ENCODE peak calls at places on chromosomes 2 and 18, in ten cellular contexts. Y, X, O, N, L, D, T, S, G and I are unnamed samples.

GRCh38 chr2:130365075-130365474 is 9.2 kb downstream of the PTPN18 start:
- DNase-seq in G (no peak), S (no peak), T (no peak), X (no peak), O (no peak), L (no peak), Y (no peak), D (no peak), N (no peak), I (no peak)

GRCh38 chr18:78859686-78860085 is 119.9 kb upstream of the SALL3 start:
- DNase-seq in Y (no peak), O (no peak), D (no peak), N (no peak), X (no peak), G (no peak), L (no peak), S (no peak), T (no peak), I (no peak)

GRCh38 chr2:54429055-54429454 is 27.1 kb upstream of the SPTBN1 start:
- DNase-seq in S (no peak), T (no peak), N (no peak), D (no peak), L (no peak), Y (no peak), X (no peak), O (no peak), G (no peak), I (no peak)

GRCh38 chr18:55321268-55322175 is 266.5 kb downstream of the TCF4 start:
- DNase-seq in O (peak), L (peak), D (peak), X (peak), T (peak), S (peak), G (peak), N (peak), Y (peak), I (peak)

GRCh38 chr18:31942301-31942998 is 478 bp downstream of the TRAPPC8 start:
- DNase-seq in T (peak), D (no peak), Y (peak), X (peak), G (no peak), O (peak), L (no peak), N (peak), S (peak), I (no peak)

GRCh38 chr2:124339709-124340108 is 314.6 kb downstream of the CNTNAP5 start:
- DNase-seq in T (no peak), G (no peak), X (no peak), N (no peak), S (no peak), D (no peak), O (no peak), L (no peak), Y (no peak), I (no peak)

GRCh38 chr2:62884514-62884913 is 166.1 kb upstream of the OTX1 start:
- DNase-seq in D (no peak), T (no peak), O (no peak), S (no peak), L (no peak), G (no peak), N (no peak), Y (no peak), X (no peak), I (no peak)

GRCh38 chr2:234254783-234255521 is 204.4 kb downstream of the SPP2 start:
- DNase-seq in S (no peak), Y (no peak), T (no peak), X (no peak), N (no peak), G (no peak), L (peak), D (no peak), O (peak), I (no peak)

GRCh38 chr18:987325-988186 is 82.9 kb downstream of the ADCYAP1 start:
- DNase-seq in T (no peak), S (no peak), L (peak), O (peak), Y (no peak), X (no peak), G (no peak), N (no peak), D (no peak), I (no peak)

GRCh38 chr2:241019441-241020139 is 21.2 kb downstream of the SNED1 start:
- DNase-seq in G (no peak), D (no peak), N (no peak), O (no peak), X (no peak), S (no peak), L (no peak), T (no peak), Y (no peak), I (no peak)

GRCh38 chr2:7089898-7090510 is 172.8 kb downstream of the RNF144A start:
- DNase-seq in O (no peak), D (no peak), N (no peak), T (no peak), X (no peak), Y (no peak), S (no peak), G (no peak), L (no peak), I (no peak)

GRCh38 chr2:150100834-150101233 is 386.6 kb downstream of the RND3 start:
- DNase-seq in S (no peak), Y (no peak), T (no peak), G (no peak), D (no peak), O (no peak), X (no peak), N (no peak), L (no peak), I (no peak)

GRCh38 chr18:45664824-45665763 is 49.8 kb downstream of the SLC14A2 start:
- DNase-seq in N (peak), X (peak), D (peak), T (peak), O (peak), G (peak), Y (peak), S (peak), L (peak), I (peak)

GRCh38 chr2:62410015-62410453 is 96.0 kb downstream of the TMEM17 start:
- DNase-seq in L (no peak), X (no peak), T (peak), G (no peak), N (no peak), Y (no peak), D (peak), S (peak), O (no peak), I (no peak)

GRCh38 chr18:2872095-2872494 is 25.3 kb downstream of the EMILIN2 start:
- DNase-seq in T (no peak), O (no peak), Y (no peak), N (no peak), S (no peak), X (no peak), D (no peak), L (no peak), G (no peak), I (no peak)

GRCh38 chr2:69026026-69026425 is 13.0 kb downstream of the ANTXR1 start:
- DNase-seq in Y (peak), G (no peak), T (peak), N (no peak), X (no peak), D (no peak), L (peak), S (peak), O (peak), I (no peak)

GRCh38 chr2:102489646-102490045 is 16.6 kb downstream of the SLC9A4 start:
- DNase-seq in N (no peak), Y (no peak), T (no peak), O (no peak), X (no peak), G (no peak), L (peak), S (peak), D (no peak), I (no peak)

GRCh38 chr2:189633392-189633811 is 27.9 kb upstream of the ASNSD1 start:
- DNase-seq in G (no peak), N (no peak), D (no peak), T (no peak), X (no peak), Y (peak), L (peak), O (no peak), S (peak), I (no peak)
- TF ChIP-seq CTCF in G (peak), N (peak), D (peak), T (peak), X (no peak), Y (peak), L (peak), O (peak), S (peak), I (peak)

GRCh38 chr18:44636241-44636640 is 44.4 kb upstream of the SETBP1 start:
- DNase-seq in X (no peak), S (no peak), L (no peak), D (no peak), T (no peak), N (no peak), O (no peak), G (no peak), Y (no peak), I (no peak)

GRCh38 chr18:44638811-44639210 is 41.9 kb upstream of the SETBP1 start:
- DNase-seq in S (no peak), D (no peak), L (no peak), X (no peak), N (no peak), Y (no peak), T (no peak), G (no peak), O (peak), I (no peak)

GRCh38 chr18:44637210-44638051 is 43.3 kb upstream of the SETBP1 start:
- DNase-seq in D (no peak), X (no peak), L (peak), T (peak), S (no peak), O (peak), N (no peak), Y (no peak), G (no peak), I (no peak)

GRCh38 chr18:44635546-44635945 is 45.1 kb upstream of the SETBP1 start:
- DNase-seq in S (no peak), N (no peak), L (no peak), X (no peak), Y (no peak), D (no peak), O (no peak), T (no peak), G (no peak), I (no peak)

DNA sequence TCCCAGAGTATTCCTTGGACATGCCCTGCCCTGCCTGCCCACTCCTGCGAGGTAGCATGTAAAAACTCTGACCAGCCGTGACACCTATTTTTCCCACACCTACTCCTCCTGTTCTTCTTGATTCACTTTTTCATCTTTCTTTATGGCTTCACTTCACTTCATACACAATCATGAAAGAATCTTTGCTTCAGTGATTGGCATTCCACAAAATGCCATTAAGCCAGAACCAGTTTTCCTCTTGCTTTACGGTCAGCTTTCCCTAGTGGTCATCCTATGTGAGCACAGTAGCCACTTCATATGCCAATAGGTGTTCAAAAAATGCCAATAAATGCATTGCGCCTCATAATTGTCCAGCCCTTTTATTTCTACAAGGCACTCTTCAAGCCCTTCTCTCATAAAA is 42.5 kb upstream of the SETBP1 start:
- DNase-seq in D (no peak), G (no peak), X (no peak), S (no peak), Y (no peak), L (no peak), N (no peak), T (no peak), O (no peak), I (no peak)
- TF ChIP-seq CTCF in D (no peak), G (no peak), X (no peak), S (no peak), Y (no peak), L (no peak), N (no peak), T (no peak), O (no peak), I (no peak)

DNA sequence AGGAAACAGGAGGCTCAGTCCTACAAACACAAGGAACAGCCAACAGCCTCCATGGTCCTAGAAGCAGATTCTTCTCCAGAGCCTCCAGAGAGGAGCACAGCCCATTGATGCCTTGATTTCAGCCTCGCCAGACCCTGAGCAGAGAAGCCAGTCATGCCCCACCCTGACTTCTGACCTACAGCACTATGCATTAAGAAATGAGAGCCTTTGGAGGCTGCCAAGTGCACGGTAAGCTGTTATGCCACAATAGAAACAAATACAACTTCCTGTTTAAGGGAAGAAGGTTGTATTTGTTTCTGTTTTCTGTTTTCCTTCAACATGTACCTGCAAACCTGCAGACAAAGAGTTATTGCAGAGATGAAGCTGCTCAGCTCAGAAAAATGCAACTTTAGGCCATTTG is 181.3 kb upstream of the AGAP1 start:
- DNase-seq in T (no peak), S (no peak), X (no peak), O (no peak), L (peak), Y (no peak), N (no peak), G (no peak), D (no peak), I (no peak)
- TF ChIP-seq CTCF in T (no peak), S (no peak), X (no peak), O (no peak), L (no peak), Y (no peak), N (no peak), G (no peak), D (no peak), I (no peak)

GRCh38 chr2:27019459-27020336 is 13.1 kb upstream of the TMEM214 start:
- DNase-seq in O (no peak), D (no peak), T (no peak), L (no peak), X (no peak), S (no peak), N (no peak), G (no peak), Y (no peak), I (no peak)

GRCh38 chr2:27014771-27015433 is 17.9 kb upstream of the TMEM214 start:
- DNase-seq in T (no peak), S (no peak), D (no peak), L (no peak), O (no peak), X (no peak), N (no peak), Y (no peak), G (no peak), I (no peak)

GRCh38 chr2:27013738-27014137 is 19.0 kb upstream of the TMEM214 start:
- DNase-seq in D (no peak), Y (no peak), O (no peak), X (no peak), T (no peak), S (no peak), L (no peak), N (no peak), G (no peak), I (no peak)

GRCh38 chr2:27018142-27018541 is 14.6 kb upstream of the TMEM214 start:
- DNase-seq in D (peak), S (no peak), X (no peak), L (no peak), O (no peak), G (no peak), T (no peak), N (no peak), Y (no peak), I (no peak)

DNA sequence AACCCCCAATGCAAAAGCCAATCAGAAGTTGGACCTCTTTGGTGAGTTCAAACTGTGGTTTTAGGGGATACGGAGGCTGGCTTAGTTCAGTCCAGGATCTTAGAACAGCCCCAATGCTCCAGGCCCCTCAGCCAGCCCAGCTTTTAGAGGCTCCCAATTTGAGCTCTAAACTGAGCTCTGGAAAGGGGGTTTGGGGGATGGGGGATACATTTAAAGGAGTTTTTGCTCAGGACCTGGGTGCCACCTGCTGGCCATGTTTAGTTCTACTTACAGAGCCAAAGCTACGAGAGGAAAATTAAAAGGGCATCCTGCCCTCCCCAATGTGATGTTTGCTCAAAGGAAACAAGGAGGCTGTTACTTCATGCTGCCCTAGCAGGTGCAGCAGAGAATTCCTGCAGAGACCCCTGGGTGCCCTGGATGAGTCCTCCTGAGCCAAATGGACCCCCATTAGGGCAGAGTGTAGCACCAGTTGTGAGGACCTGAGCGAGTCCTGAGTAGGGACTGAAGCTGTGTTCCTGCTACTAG is 15.9 kb upstream of the TMEM214 start:
- DNase-seq in D (peak), L (peak), S (peak), Y (peak), N (peak), T (peak), G (peak), O (peak), X (peak), I (no peak)
- TF ChIP-seq CTCF in D (peak), L (peak), S (peak), Y (peak), N (peak), T (peak), G (peak), O (peak), X (peak), I (peak)

GRCh38 chr2:85015653-85016360 is 44.8 kb downstream of the KCMF1 start:
- DNase-seq in N (no peak), L (no peak), O (no peak), Y (no peak), D (no peak), T (no peak), G (no peak), X (no peak), S (no peak), I (no peak)

GRCh38 chr2:85017436-85018048 is 46.6 kb downstream of the KCMF1 start:
- DNase-seq in D (no peak), X (no peak), S (peak), L (peak), O (peak), N (peak), Y (no peak), T (no peak), G (no peak), I (no peak)

GRCh38 chr2:85022232-85022631 is 51.3 kb downstream of the KCMF1 start:
- DNase-seq in T (no peak), G (no peak), O (no peak), D (no peak), S (no peak), L (no peak), N (no peak), Y (no peak), X (no peak), I (no peak)

GRCh38 chr2:85019121-85019520 is 48.2 kb downstream of the KCMF1 start:
- DNase-seq in O (peak), Y (no peak), T (no peak), D (no peak), S (no peak), G (no peak), L (peak), X (no peak), N (no peak), I (no peak)

GRCh38 chr2:85018049-85018447 is 47.1 kb downstream of the KCMF1 start:
- DNase-seq in N (no peak), T (no peak), L (no peak), O (peak), X (no peak), D (no peak), S (no peak), G (no peak), Y (no peak), I (no peak)
- TF ChIP-seq CTCF in N (no peak), T (no peak), L (no peak), O (no peak), X (no peak), D (no peak), S (no peak), G (no peak), Y (no peak), I (no peak)

DNA sequence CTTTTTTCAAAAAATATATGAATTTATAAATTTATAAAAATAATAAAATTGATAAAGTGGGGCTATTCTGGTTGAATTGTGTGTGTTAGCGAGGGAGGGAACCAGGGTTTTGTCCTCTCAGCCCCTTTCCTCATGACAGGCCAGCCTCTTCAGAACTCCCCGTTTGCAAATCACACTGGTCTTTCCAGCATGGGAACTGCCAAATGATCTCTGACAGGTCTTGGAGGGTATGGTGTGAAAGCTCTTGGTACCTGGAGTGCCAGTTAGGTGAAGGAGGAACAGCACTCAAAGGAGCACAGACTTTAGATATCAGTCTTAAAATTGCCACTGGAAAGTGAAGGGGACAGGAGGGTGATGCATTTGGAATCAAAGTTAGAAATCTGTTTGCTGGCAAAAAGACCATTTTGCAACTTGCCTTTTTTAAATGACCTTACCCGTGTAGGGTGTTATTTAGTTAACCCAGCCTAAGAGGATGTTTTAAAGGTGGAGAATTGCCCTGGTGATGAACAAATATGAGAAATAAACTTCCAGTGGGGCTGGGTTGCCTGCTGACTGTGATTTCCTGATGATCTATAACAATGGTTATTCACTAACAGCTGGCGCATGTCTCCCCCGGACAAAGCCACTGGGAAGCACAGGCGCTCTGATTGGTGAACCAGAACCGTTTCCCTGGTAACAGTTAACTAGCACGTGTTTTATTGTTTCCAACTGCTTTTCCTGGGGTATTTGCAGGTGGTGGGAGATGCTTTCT is 85.3 kb upstream of the EFEMP1 start:
- DNase-seq in T (peak), O (peak), L (peak), N (peak), G (peak), Y (peak), X (peak), D (peak), S (no peak), I (peak)
- TF ChIP-seq CTCF in T (no peak), O (no peak), L (no peak), N (no peak), G (no peak), Y (no peak), X (no peak), D (no peak), S (no peak), I (no peak)